ENCODE peak calls at places on chromosomes 16 and 17, in ten cellular contexts. W is MM.1S; V is choroid plexus epithelial cell; R is bronchial epithelial cell; M is psoas muscle; F is CD8-positive, alpha-beta T cell; L is BE2C; H is cardiac fibroblast; D is astrocyte of the spinal cord; T is heart left ventricle. K is an unnamed sample.

GRCh38 chr16:72094266-72094610 is 591 bp downstream of the DHX38 start:
- DNase-seq in W (peak; percentile 21), V (peak; percentile 14), R (peak; percentile 3), M (no peak), F (no peak), L (no peak), H (no peak), D (no peak), T (no peak), K (peak; percentile 14)

GRCh38 chr17:66755944-66756290 is 79.0 kb upstream of the CACNG5 start:
- DNase-seq in W (no peak), V (no peak), R (no peak), M (no peak), F (no peak), L (no peak), H (no peak), D (no peak), T (no peak), K (no peak)

GRCh38 chr16:8866118-8866883 is 2.5 kb downstream of the CARHSP1 start:
- DNase-seq in W (no peak), V (peak; percentile 37), R (no peak), M (peak; percentile 73), F (no peak), L (peak; percentile 58), H (peak; percentile 75), D (peak; percentile 44), T (peak; percentile 60), K (no peak)

GRCh38 chr17:63387941-63388340 is 58.2 kb downstream of the CYB561 start:
- DNase-seq in W (no peak), V (no peak), R (peak; percentile 28), M (no peak), F (no peak), L (no peak), H (peak; percentile 35), D (no peak), T (no peak), K (no peak)

GRCh38 chr17:6408271-6408670 is 26.6 kb downstream of the AIPL1 start:
- DNase-seq in W (no peak), V (no peak), R (no peak), M (no peak), F (no peak), L (no peak), H (no peak), D (no peak), T (no peak), K (no peak)

GRCh38 chr17:68080411-68081150 is 45.0 kb downstream of the KPNA2 start:
- DNase-seq in W (no peak), V (no peak), R (no peak), M (no peak), F (no peak), L (no peak), H (no peak), D (no peak), T (no peak), K (no peak)

GRCh38 chr17:33292981-33293867 is at the start of gene ASIC2:
- DNase-seq in W (no peak), V (no peak), R (peak; percentile 36), M (no peak), F (no peak), L (peak; percentile 34), H (no peak), D (no peak), T (no peak), K (no peak)

GRCh38 chr16:17375388-17376304 is 95.1 kb downstream of the XYLT1 start:
- DNase-seq in W (no peak), V (no peak), R (no peak), M (no peak), F (no peak), L (peak; percentile 96), H (no peak), D (no peak), T (no peak), K (no peak)

GRCh38 chr17:40981115-40981514 is 3.0 kb downstream of the KRT40 start:
- DNase-seq in W (no peak), V (no peak), R (no peak), M (no peak), F (no peak), L (no peak), H (no peak), D (no peak), T (no peak), K (no peak)

GRCh38 chr17:40984226-40984625 is at the start of gene KRT40:
- DNase-seq in W (no peak), V (no peak), R (no peak), M (no peak), F (no peak), L (no peak), H (no peak), D (no peak), T (no peak), K (no peak)

GRCh38 chr17:40992666-40993065 is 1.3 kb downstream of the KRTAP3-3 start:
- DNase-seq in W (no peak), V (no peak), R (no peak), M (no peak), F (no peak), L (no peak), H (no peak), D (no peak), T (no peak), K (no peak)

DNA sequence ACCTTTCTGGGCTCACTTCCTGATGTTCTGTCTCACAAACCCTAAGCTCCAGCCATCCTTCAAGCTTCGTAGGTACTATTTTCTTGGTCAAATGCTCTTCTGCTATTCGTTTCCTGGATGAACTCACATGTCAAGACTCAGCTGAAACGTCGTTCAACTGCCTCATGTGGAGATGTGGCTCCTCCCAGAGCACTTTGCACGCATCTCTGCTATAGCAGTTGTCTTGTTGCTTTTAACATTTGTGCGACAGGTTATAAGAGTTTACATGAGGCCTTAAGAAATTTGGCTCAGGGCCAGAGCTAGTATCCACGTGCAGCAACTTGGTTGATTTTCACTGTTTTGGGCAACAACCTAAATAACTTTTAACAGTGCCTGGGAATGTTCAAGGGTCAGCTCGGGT is 2.8 kb upstream of the KRT40 start:
- DNase-seq in W (no peak), V (no peak), R (peak; percentile 40), M (no peak), F (no peak), L (no peak), H (no peak), D (no peak), T (no peak), K (no peak)
- TF ChIP-seq CTCF in W (no peak), V (no peak), R (no peak), M (no peak), F (no peak), L (no peak), H (no peak), D (no peak), T (no peak), K (no peak)

GRCh38 chr16:19114359-19115147 is 789 bp downstream of the ITPRIPL2 start:
- DNase-seq in W (no peak), V (peak; percentile 78), R (peak; percentile 15), M (peak; percentile 78), F (no peak), L (peak; percentile 11), H (peak; percentile 70), D (peak; percentile 72), T (peak; percentile 80), K (peak; percentile 65)
- TF ChIP-seq CTCF in W (no peak), V (no peak), R (peak; percentile 17), M (no peak), F (no peak), L (no peak), H (no peak), D (peak; percentile 22), T (no peak), K (peak; percentile 9)

GRCh38 chr17:45018514-45019176 is 32.8 kb downstream of the DCAKD start:
- DNase-seq in W (no peak), V (peak; percentile 39), R (no peak), M (no peak), F (no peak), L (peak; percentile 69), H (no peak), D (no peak), T (no peak), K (no peak)

GRCh38 chr17:45020354-45021138 is 30.9 kb downstream of the DCAKD start:
- DNase-seq in W (no peak), V (peak; percentile 71), R (no peak), M (no peak), F (no peak), L (peak; percentile 60), H (peak; percentile 65), D (peak; percentile 53), T (no peak), K (no peak)

GRCh38 chr17:45021607-45022287 is 29.7 kb downstream of the DCAKD start:
- DNase-seq in W (peak; percentile 68), V (peak; percentile 65), R (no peak), M (peak; percentile 85), F (peak; percentile 35), L (peak; percentile 87), H (peak; percentile 69), D (peak; percentile 44), T (peak; percentile 67), K (peak; percentile 56)

GRCh38 chr17:45016823-45017222 is 34.6 kb downstream of the DCAKD start:
- DNase-seq in W (no peak), V (no peak), R (peak; percentile 48), M (no peak), F (no peak), L (no peak), H (no peak), D (no peak), T (no peak), K (peak; percentile 59)

DNA sequence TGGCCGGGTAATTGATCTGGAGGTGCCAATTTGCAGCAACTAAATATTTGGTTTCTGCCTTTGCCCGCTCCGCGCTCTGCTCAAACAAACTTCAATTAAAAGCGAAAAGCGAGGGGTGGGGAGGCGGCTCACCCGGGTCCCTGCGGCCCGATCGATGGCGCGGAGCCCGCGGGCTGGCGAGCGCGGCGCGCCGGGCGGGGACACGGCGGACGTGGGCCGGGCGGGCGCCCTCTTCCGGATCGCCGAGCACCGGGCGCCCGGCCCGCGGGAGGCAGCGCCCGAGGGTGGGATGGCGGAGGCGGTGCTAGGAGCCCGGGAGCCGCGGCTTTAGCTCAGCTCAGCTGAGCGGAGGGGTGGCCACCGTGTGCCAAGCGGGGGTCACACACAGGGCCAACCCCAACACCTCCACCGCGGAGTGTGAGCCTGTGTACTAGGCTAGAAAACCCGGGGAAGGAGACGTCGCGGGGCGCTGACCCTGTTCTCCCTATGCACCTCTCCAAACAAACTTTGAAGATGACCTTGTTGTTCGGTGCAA is 32.2 kb downstream of the DCAKD start:
- DNase-seq in W (peak; percentile 52), V (peak; percentile 39), R (no peak), M (peak; percentile 71), F (no peak), L (peak; percentile 76), H (peak; percentile 61), D (no peak), T (peak; percentile 45), K (peak; percentile 46)
- TF ChIP-seq CTCF in W (peak; percentile 15), V (no peak), R (peak; percentile 41), M (peak; percentile 68), F (no peak), L (peak; percentile 30), H (peak; percentile 1), D (peak; percentile 46), T (peak; percentile 33), K (peak; percentile 27)

DNA sequence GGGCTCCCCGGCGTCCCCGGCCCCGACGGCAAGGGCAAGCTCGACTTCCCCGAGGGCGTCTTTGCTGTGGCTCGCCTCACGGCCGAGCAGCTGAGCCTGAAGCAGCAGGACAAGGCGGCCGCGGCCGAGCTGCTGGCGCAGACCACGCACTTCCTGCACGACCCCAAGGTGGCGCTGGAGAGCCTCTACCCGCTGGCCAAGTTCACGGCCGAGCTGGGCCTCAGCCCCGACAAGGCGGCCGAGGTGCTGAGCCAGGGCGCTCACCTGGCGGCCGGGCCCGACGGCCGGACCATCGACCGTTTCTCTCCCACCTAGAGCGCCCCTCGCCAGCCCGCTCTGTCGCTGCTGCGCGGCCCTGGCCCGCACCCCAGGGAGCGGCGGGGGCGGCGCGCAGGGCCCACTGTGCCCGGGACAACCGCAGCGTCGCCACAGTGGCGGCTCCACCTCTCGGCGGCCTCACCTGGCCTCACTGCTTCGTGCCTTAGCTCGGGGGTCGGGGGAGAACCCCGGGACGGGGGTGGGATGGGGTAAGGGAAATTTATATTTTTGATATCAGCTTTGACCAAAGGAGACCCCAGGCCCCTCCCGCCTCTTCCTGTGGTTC is 3.7 kb downstream of the HIC1 start:
- DNase-seq in W (peak; percentile 62), V (peak; percentile 91), R (no peak), M (peak; percentile 86), F (no peak), L (no peak), H (peak; percentile 89), D (peak; percentile 73), T (peak; percentile 84), K (no peak)
- TF ChIP-seq CTCF in W (peak; percentile 52), V (peak; percentile 70), R (peak; percentile 78), M (peak; percentile 49), F (peak; percentile 68), L (peak; percentile 27), H (peak; percentile 75), D (peak; percentile 68), T (peak; percentile 75), K (peak; percentile 29)

K was measured in MCF 10A.